ENCODE peak calls at places on chromosomes 12 and 14, in seven cellular contexts. One of them, this sample, is unnamed.

GRCh38 chr12:65263777-65264176 is 14.7 kb upstream of the MSRB3 start:
- DNase-seq in EH: no peak
- DNase-seq in effector memory CD4-positive, alpha-beta T cell: no peak
- DNase-seq in fibroblast of pulmonary artery: no peak
- DNase-seq in T-helper 2 cell: no peak
- DNase-seq in frontal cortex: no peak
- DNase-seq in NCI-H1436: no peak
- DNase-seq in this sample: no peak

GRCh38 chr14:23728791-23729190 is 92.6 kb downstream of the DHRS2 start:
- DNase-seq in NCI-H1436: no peak
- DNase-seq in EH: no peak
- DNase-seq in effector memory CD4-positive, alpha-beta T cell: no peak
- DNase-seq in fibroblast of pulmonary artery: no peak
- DNase-seq in frontal cortex: no peak
- DNase-seq in T-helper 2 cell: no peak
- DNase-seq in this sample: no peak

GRCh38 chr12:7612851-7613250 is 52.9 kb downstream of the APOBEC1 start:
- DNase-seq in effector memory CD4-positive, alpha-beta T cell: no peak
- DNase-seq in frontal cortex: no peak
- DNase-seq in NCI-H1436: no peak
- DNase-seq in T-helper 2 cell: no peak
- DNase-seq in fibroblast of pulmonary artery: no peak
- DNase-seq in EH: no peak
- DNase-seq in this sample: no peak

GRCh38 chr12:52053570-52054209 is 2.4 kb downstream of the NR4A1 start:
- DNase-seq in T-helper 2 cell: no peak
- DNase-seq in fibroblast of pulmonary artery: peak
- DNase-seq in effector memory CD4-positive, alpha-beta T cell: no peak
- DNase-seq in frontal cortex: no peak
- DNase-seq in NCI-H1436: no peak
- DNase-seq in EH: no peak
- DNase-seq in this sample: no peak

GRCh38 chr12:103632554-103633216 is 45.6 kb downstream of the STAB2 start:
- DNase-seq in T-helper 2 cell: peak
- DNase-seq in NCI-H1436: peak
- DNase-seq in effector memory CD4-positive, alpha-beta T cell: no peak
- DNase-seq in frontal cortex: peak
- DNase-seq in fibroblast of pulmonary artery: peak
- DNase-seq in EH: peak
- DNase-seq in this sample: peak

GRCh38 chr14:79552778-79553177 is 658.5 kb downstream of the DIO2 start:
- DNase-seq in fibroblast of pulmonary artery: no peak
- DNase-seq in EH: peak
- DNase-seq in NCI-H1436: no peak
- DNase-seq in T-helper 2 cell: no peak
- DNase-seq in effector memory CD4-positive, alpha-beta T cell: no peak
- DNase-seq in frontal cortex: no peak
- DNase-seq in this sample: no peak

GRCh38 chr12:3947781-3948180 is 74.6 kb upstream of the PARP11 start:
- DNase-seq in T-helper 2 cell: no peak
- DNase-seq in NCI-H1436: no peak
- DNase-seq in effector memory CD4-positive, alpha-beta T cell: no peak
- DNase-seq in fibroblast of pulmonary artery: no peak
- DNase-seq in frontal cortex: no peak
- DNase-seq in EH: no peak
- DNase-seq in this sample: no peak

GRCh38 chr12:90953956-90954421 is 987 bp downstream of the CCER1 start:
- DNase-seq in T-helper 2 cell: no peak
- DNase-seq in fibroblast of pulmonary artery: no peak
- DNase-seq in EH: no peak
- DNase-seq in NCI-H1436: no peak
- DNase-seq in frontal cortex: no peak
- DNase-seq in effector memory CD4-positive, alpha-beta T cell: no peak
- DNase-seq in this sample: no peak

GRCh38 chr14:57189070-57189469 is 79.6 kb downstream of the EXOC5 start:
- DNase-seq in EH: peak
- DNase-seq in frontal cortex: peak
- DNase-seq in NCI-H1436: peak
- DNase-seq in T-helper 2 cell: no peak
- DNase-seq in effector memory CD4-positive, alpha-beta T cell: no peak
- DNase-seq in fibroblast of pulmonary artery: peak
- DNase-seq in this sample: peak

GRCh38 chr12:124964836-124965462 is 24.0 kb downstream of the DHX37 start:
- DNase-seq in effector memory CD4-positive, alpha-beta T cell: no peak
- DNase-seq in EH: no peak
- DNase-seq in T-helper 2 cell: no peak
- DNase-seq in frontal cortex: no peak
- DNase-seq in NCI-H1436: no peak
- DNase-seq in fibroblast of pulmonary artery: no peak
- DNase-seq in this sample: no peak

GRCh38 chr12:51714666-51715065 is 123.6 kb downstream of the SCN8A start:
- DNase-seq in effector memory CD4-positive, alpha-beta T cell: no peak
- DNase-seq in fibroblast of pulmonary artery: no peak
- DNase-seq in NCI-H1436: no peak
- DNase-seq in T-helper 2 cell: no peak
- DNase-seq in frontal cortex: no peak
- DNase-seq in EH: peak
- DNase-seq in this sample: peak

GRCh38 chr12:1277905-1278304 is 286.9 kb downstream of the ERC1 start:
- DNase-seq in EH: no peak
- DNase-seq in effector memory CD4-positive, alpha-beta T cell: no peak
- DNase-seq in NCI-H1436: no peak
- DNase-seq in T-helper 2 cell: no peak
- DNase-seq in fibroblast of pulmonary artery: no peak
- DNase-seq in frontal cortex: no peak
- DNase-seq in this sample: no peak

GRCh38 chr14:77375973-77376372 is 921 bp downstream of the TMED8 start:
- DNase-seq in NCI-H1436: no peak
- DNase-seq in T-helper 2 cell: no peak
- DNase-seq in frontal cortex: no peak
- DNase-seq in EH: no peak
- DNase-seq in effector memory CD4-positive, alpha-beta T cell: no peak
- DNase-seq in fibroblast of pulmonary artery: no peak
- DNase-seq in this sample: no peak

GRCh38 chr14:68165274-68165843 is 345.8 kb downstream of the RAD51B start:
- DNase-seq in effector memory CD4-positive, alpha-beta T cell: no peak
- DNase-seq in T-helper 2 cell: no peak
- DNase-seq in frontal cortex: no peak
- DNase-seq in fibroblast of pulmonary artery: no peak
- DNase-seq in EH: no peak
- DNase-seq in NCI-H1436: no peak
- DNase-seq in this sample: no peak

GRCh38 chr12:113946175-113946574 is 19.9 kb downstream of the RBM19 start:
- DNase-seq in frontal cortex: no peak
- DNase-seq in effector memory CD4-positive, alpha-beta T cell: no peak
- DNase-seq in fibroblast of pulmonary artery: no peak
- DNase-seq in EH: no peak
- DNase-seq in T-helper 2 cell: no peak
- DNase-seq in NCI-H1436: no peak
- DNase-seq in this sample: no peak

GRCh38 chr14:38121280-38121679 is 86.4 kb upstream of the SSTR1 start:
- DNase-seq in frontal cortex: no peak
- DNase-seq in effector memory CD4-positive, alpha-beta T cell: no peak
- DNase-seq in NCI-H1436: no peak
- DNase-seq in T-helper 2 cell: no peak
- DNase-seq in fibroblast of pulmonary artery: no peak
- DNase-seq in EH: no peak
- DNase-seq in this sample: no peak

GRCh38 chr14:29724991-29725390 is 202.7 kb downstream of the PRKD1 start:
- DNase-seq in effector memory CD4-positive, alpha-beta T cell: no peak
- DNase-seq in fibroblast of pulmonary artery: peak
- DNase-seq in NCI-H1436: peak
- DNase-seq in T-helper 2 cell: no peak
- DNase-seq in EH: peak
- DNase-seq in frontal cortex: no peak
- DNase-seq in this sample: no peak

GRCh38 chr12:45292486-45293195 is 76.7 kb downstream of the ANO6 start:
- DNase-seq in fibroblast of pulmonary artery: no peak
- DNase-seq in EH: peak
- DNase-seq in frontal cortex: no peak
- DNase-seq in effector memory CD4-positive, alpha-beta T cell: no peak
- DNase-seq in NCI-H1436: no peak
- DNase-seq in T-helper 2 cell: no peak
- DNase-seq in this sample: no peak

GRCh38 chr14:64926398-64926995 is 12.2 kb downstream of the CHURC1 start:
- DNase-seq in effector memory CD4-positive, alpha-beta T cell: no peak
- DNase-seq in NCI-H1436: no peak
- DNase-seq in frontal cortex: no peak
- DNase-seq in T-helper 2 cell: no peak
- DNase-seq in EH: no peak
- DNase-seq in fibroblast of pulmonary artery: no peak
- DNase-seq in this sample: no peak

GRCh38 chr12:128654462-128654861 is 169.3 kb downstream of the SLC15A4 start:
- DNase-seq in NCI-H1436: no peak
- DNase-seq in fibroblast of pulmonary artery: no peak
- DNase-seq in T-helper 2 cell: no peak
- DNase-seq in frontal cortex: no peak
- DNase-seq in effector memory CD4-positive, alpha-beta T cell: no peak
- DNase-seq in EH: no peak
- DNase-seq in this sample: no peak

GRCh38 chr14:20548414-20549158 is 12.3 kb downstream of the RNASE9 start:
- DNase-seq in effector memory CD4-positive, alpha-beta T cell: no peak
- DNase-seq in EH: no peak
- DNase-seq in fibroblast of pulmonary artery: no peak
- DNase-seq in NCI-H1436: no peak
- DNase-seq in frontal cortex: no peak
- DNase-seq in T-helper 2 cell: no peak
- DNase-seq in this sample: no peak

GRCh38 chr12:9673404-9674225 is 4.1 kb downstream of the CLEC2D start:
- DNase-seq in NCI-H1436: no peak
- DNase-seq in EH: peak
- DNase-seq in fibroblast of pulmonary artery: peak
- DNase-seq in effector memory CD4-positive, alpha-beta T cell: peak
- DNase-seq in frontal cortex: no peak
- DNase-seq in T-helper 2 cell: peak
- DNase-seq in this sample: peak

GRCh38 chr12:229441-230191 is 15.7 kb upstream of the SLC6A12 start:
- DNase-seq in fibroblast of pulmonary artery: no peak
- DNase-seq in NCI-H1436: no peak
- DNase-seq in frontal cortex: no peak
- DNase-seq in EH: no peak
- DNase-seq in T-helper 2 cell: no peak
- DNase-seq in effector memory CD4-positive, alpha-beta T cell: no peak
- DNase-seq in this sample: no peak

GRCh38 chr12:109637341-109637740 is 63.7 kb downstream of the MVK start:
- DNase-seq in NCI-H1436: no peak
- DNase-seq in frontal cortex: no peak
- DNase-seq in effector memory CD4-positive, alpha-beta T cell: no peak
- DNase-seq in EH: no peak
- DNase-seq in fibroblast of pulmonary artery: no peak
- DNase-seq in T-helper 2 cell: no peak
- DNase-seq in this sample: no peak

GRCh38 chr12:55619352-55620138 is 17.1 kb upstream of the OR10P1 start:
- DNase-seq in T-helper 2 cell: no peak
- DNase-seq in fibroblast of pulmonary artery: peak
- DNase-seq in EH: peak
- DNase-seq in frontal cortex: peak
- DNase-seq in effector memory CD4-positive, alpha-beta T cell: no peak
- DNase-seq in NCI-H1436: peak
- DNase-seq in this sample: peak